ENCODE peak calls at places on chromosomes 2 and 18, in nine cellular contexts. One of them, this sample, is unnamed.

GRCh38 chr18:2411381-2411977 is 159.8 kb downstream of the METTL4 start:
- DNase-seq in GM06990: no peak
- DNase-seq in right cardiac atrium: no peak
- DNase-seq in sciatic nerve: no peak
- DNase-seq in IMR-90: peak
- DNase-seq in iPS-NIHi11: no peak
- DNase-seq in astrocyte of the hippocampus: peak
- DNase-seq in PC-3: peak
- DNase-seq in fibroblast of the aortic adventitia: peak
- DNase-seq in this sample: peak

GRCh38 chr2:48278590-48278989 is 251.4 kb upstream of the STON1 start:
- DNase-seq in iPS-NIHi11: peak
- DNase-seq in astrocyte of the hippocampus: no peak
- DNase-seq in right cardiac atrium: no peak
- DNase-seq in sciatic nerve: no peak
- DNase-seq in PC-3: no peak
- DNase-seq in GM06990: no peak
- DNase-seq in IMR-90: no peak
- DNase-seq in fibroblast of the aortic adventitia: peak
- DNase-seq in this sample: no peak

GRCh38 chr2:204492417-204492816 is 52.9 kb upstream of the PARD3B start:
- DNase-seq in astrocyte of the hippocampus: peak
- DNase-seq in right cardiac atrium: no peak
- DNase-seq in sciatic nerve: no peak
- DNase-seq in fibroblast of the aortic adventitia: no peak
- DNase-seq in IMR-90: no peak
- DNase-seq in GM06990: no peak
- DNase-seq in PC-3: no peak
- DNase-seq in iPS-NIHi11: no peak
- DNase-seq in this sample: no peak

GRCh38 chr2:75790121-75790520 is 79.4 kb upstream of the GCFC2 start:
- DNase-seq in astrocyte of the hippocampus: peak
- DNase-seq in sciatic nerve: no peak
- DNase-seq in PC-3: peak
- DNase-seq in GM06990: no peak
- DNase-seq in iPS-NIHi11: no peak
- DNase-seq in fibroblast of the aortic adventitia: no peak
- DNase-seq in right cardiac atrium: no peak
- DNase-seq in IMR-90: no peak
- DNase-seq in this sample: no peak

GRCh38 chr2:97267411-97268074 is 154.6 kb downstream of the ANKRD36 start:
- DNase-seq in sciatic nerve: peak
- DNase-seq in iPS-NIHi11: no peak
- DNase-seq in IMR-90: peak
- DNase-seq in GM06990: peak
- DNase-seq in fibroblast of the aortic adventitia: peak
- DNase-seq in right cardiac atrium: peak
- DNase-seq in astrocyte of the hippocampus: peak
- DNase-seq in PC-3: peak
- DNase-seq in this sample: no peak

GRCh38 chr2:36355157-36355889 is at the start of gene CRIM1:
- DNase-seq in fibroblast of the aortic adventitia: peak
- DNase-seq in astrocyte of the hippocampus: peak
- DNase-seq in PC-3: peak
- DNase-seq in sciatic nerve: peak
- DNase-seq in IMR-90: peak
- DNase-seq in right cardiac atrium: peak
- DNase-seq in iPS-NIHi11: peak
- DNase-seq in GM06990: peak
- DNase-seq in this sample: peak

GRCh38 chr2:172782506-172783090 is 47.0 kb downstream of the RAPGEF4 start:
- DNase-seq in astrocyte of the hippocampus: no peak
- DNase-seq in sciatic nerve: no peak
- DNase-seq in iPS-NIHi11: no peak
- DNase-seq in GM06990: no peak
- DNase-seq in PC-3: peak
- DNase-seq in right cardiac atrium: no peak
- DNase-seq in fibroblast of the aortic adventitia: no peak
- DNase-seq in IMR-90: peak
- DNase-seq in this sample: peak

GRCh38 chr18:59414254-59414653 is 55.2 kb upstream of the LMAN1 start:
- DNase-seq in fibroblast of the aortic adventitia: no peak
- DNase-seq in GM06990: no peak
- DNase-seq in PC-3: no peak
- DNase-seq in IMR-90: no peak
- DNase-seq in astrocyte of the hippocampus: no peak
- DNase-seq in iPS-NIHi11: no peak
- DNase-seq in right cardiac atrium: no peak
- DNase-seq in sciatic nerve: no peak
- DNase-seq in this sample: no peak

GRCh38 chr2:158079672-158080071 is 22.0 kb upstream of the UPP2 start:
- DNase-seq in GM06990: no peak
- DNase-seq in right cardiac atrium: no peak
- DNase-seq in fibroblast of the aortic adventitia: peak
- DNase-seq in IMR-90: peak
- DNase-seq in sciatic nerve: no peak
- DNase-seq in PC-3: peak
- DNase-seq in astrocyte of the hippocampus: peak
- DNase-seq in iPS-NIHi11: no peak
- DNase-seq in this sample: peak

GRCh38 chr2:143674055-143674454 is 544.8 kb downstream of the ARHGAP15 start:
- DNase-seq in iPS-NIHi11: no peak
- DNase-seq in IMR-90: no peak
- DNase-seq in right cardiac atrium: no peak
- DNase-seq in sciatic nerve: no peak
- DNase-seq in GM06990: no peak
- DNase-seq in PC-3: peak
- DNase-seq in fibroblast of the aortic adventitia: no peak
- DNase-seq in astrocyte of the hippocampus: no peak
- DNase-seq in this sample: no peak

GRCh38 chr2:185291035-185291647 is 447.5 kb upstream of the FSIP2 start:
- DNase-seq in GM06990: no peak
- DNase-seq in astrocyte of the hippocampus: peak
- DNase-seq in right cardiac atrium: peak
- DNase-seq in sciatic nerve: no peak
- DNase-seq in PC-3: peak
- DNase-seq in fibroblast of the aortic adventitia: peak
- DNase-seq in iPS-NIHi11: peak
- DNase-seq in IMR-90: peak
- DNase-seq in this sample: peak

GRCh38 chr18:54069729-54070128 is 154.7 kb downstream of the MBD2 start:
- DNase-seq in IMR-90: no peak
- DNase-seq in astrocyte of the hippocampus: no peak
- DNase-seq in sciatic nerve: no peak
- DNase-seq in fibroblast of the aortic adventitia: no peak
- DNase-seq in right cardiac atrium: no peak
- DNase-seq in GM06990: no peak
- DNase-seq in PC-3: no peak
- DNase-seq in iPS-NIHi11: peak
- DNase-seq in this sample: no peak

GRCh38 chr2:223860809-223861738 is 23.7 kb upstream of the AP1S3 start:
- DNase-seq in PC-3: peak
- DNase-seq in astrocyte of the hippocampus: peak
- DNase-seq in fibroblast of the aortic adventitia: peak
- DNase-seq in GM06990: no peak
- DNase-seq in right cardiac atrium: no peak
- DNase-seq in sciatic nerve: no peak
- DNase-seq in iPS-NIHi11: no peak
- DNase-seq in IMR-90: peak
- DNase-seq in this sample: peak

GRCh38 chr18:70110678-70111077 is 94.8 kb downstream of the RTTN start:
- DNase-seq in PC-3: no peak
- DNase-seq in astrocyte of the hippocampus: no peak
- DNase-seq in IMR-90: no peak
- DNase-seq in sciatic nerve: no peak
- DNase-seq in iPS-NIHi11: no peak
- DNase-seq in fibroblast of the aortic adventitia: no peak
- DNase-seq in GM06990: no peak
- DNase-seq in right cardiac atrium: no peak
- DNase-seq in this sample: no peak

GRCh38 chr18:23684515-23685197 is 4.6 kb upstream of the LAMA3 start:
- DNase-seq in right cardiac atrium: no peak
- DNase-seq in GM06990: no peak
- DNase-seq in astrocyte of the hippocampus: no peak
- DNase-seq in PC-3: peak
- DNase-seq in IMR-90: no peak
- DNase-seq in iPS-NIHi11: no peak
- DNase-seq in sciatic nerve: no peak
- DNase-seq in fibroblast of the aortic adventitia: peak
- DNase-seq in this sample: peak

GRCh38 chr18:29012364-29012763 is 835.4 kb upstream of the CDH2 start:
- DNase-seq in sciatic nerve: no peak
- DNase-seq in PC-3: no peak
- DNase-seq in iPS-NIHi11: no peak
- DNase-seq in right cardiac atrium: no peak
- DNase-seq in astrocyte of the hippocampus: no peak
- DNase-seq in fibroblast of the aortic adventitia: no peak
- DNase-seq in GM06990: no peak
- DNase-seq in IMR-90: no peak
- DNase-seq in this sample: no peak

GRCh38 chr18:63180333-63180732 is 139.2 kb downstream of the BCL2 start:
- DNase-seq in iPS-NIHi11: no peak
- DNase-seq in GM06990: no peak
- DNase-seq in astrocyte of the hippocampus: peak
- DNase-seq in PC-3: no peak
- DNase-seq in fibroblast of the aortic adventitia: no peak
- DNase-seq in IMR-90: no peak
- DNase-seq in right cardiac atrium: no peak
- DNase-seq in sciatic nerve: no peak
- DNase-seq in this sample: no peak

GRCh38 chr2:176110975-176111663 is 4.0 kb downstream of the HOXD11 start:
- DNase-seq in GM06990: no peak
- DNase-seq in sciatic nerve: no peak
- DNase-seq in right cardiac atrium: no peak
- DNase-seq in iPS-NIHi11: peak
- DNase-seq in astrocyte of the hippocampus: peak
- DNase-seq in PC-3: peak
- DNase-seq in IMR-90: peak
- DNase-seq in fibroblast of the aortic adventitia: peak
- DNase-seq in this sample: peak

GRCh38 chr2:3208591-3208990 is 169.0 kb downstream of the EIPR1 start:
- DNase-seq in astrocyte of the hippocampus: no peak
- DNase-seq in PC-3: no peak
- DNase-seq in sciatic nerve: no peak
- DNase-seq in right cardiac atrium: no peak
- DNase-seq in GM06990: no peak
- DNase-seq in IMR-90: no peak
- DNase-seq in iPS-NIHi11: no peak
- DNase-seq in fibroblast of the aortic adventitia: no peak
- DNase-seq in this sample: no peak

GRCh38 chr2:158741631-158742030 is 53.5 kb upstream of the DAPL1 start:
- DNase-seq in fibroblast of the aortic adventitia: no peak
- DNase-seq in GM06990: no peak
- DNase-seq in PC-3: no peak
- DNase-seq in astrocyte of the hippocampus: no peak
- DNase-seq in iPS-NIHi11: no peak
- DNase-seq in right cardiac atrium: peak
- DNase-seq in IMR-90: no peak
- DNase-seq in sciatic nerve: no peak
- DNase-seq in this sample: no peak

GRCh38 chr2:222959358-222959757 is 92.6 kb upstream of the KCNE4 start:
- DNase-seq in GM06990: no peak
- DNase-seq in iPS-NIHi11: peak
- DNase-seq in sciatic nerve: no peak
- DNase-seq in PC-3: peak
- DNase-seq in fibroblast of the aortic adventitia: peak
- DNase-seq in right cardiac atrium: no peak
- DNase-seq in astrocyte of the hippocampus: peak
- DNase-seq in IMR-90: peak
- DNase-seq in this sample: peak

GRCh38 chr2:20187331-20187730 is 37.6 kb downstream of the SDC1 start:
- DNase-seq in IMR-90: no peak
- DNase-seq in fibroblast of the aortic adventitia: no peak
- DNase-seq in right cardiac atrium: no peak
- DNase-seq in sciatic nerve: no peak
- DNase-seq in PC-3: no peak
- DNase-seq in GM06990: no peak
- DNase-seq in iPS-NIHi11: no peak
- DNase-seq in astrocyte of the hippocampus: no peak
- DNase-seq in this sample: no peak

GRCh38 chr18:63823516-63824219 is 48.5 kb downstream of the SERPINB7 start:
- DNase-seq in astrocyte of the hippocampus: no peak
- DNase-seq in PC-3: peak
- DNase-seq in fibroblast of the aortic adventitia: peak
- DNase-seq in iPS-NIHi11: peak
- DNase-seq in right cardiac atrium: peak
- DNase-seq in sciatic nerve: peak
- DNase-seq in IMR-90: peak
- DNase-seq in GM06990: no peak
- DNase-seq in this sample: peak

GRCh38 chr18:24534737-24535136 is 74.3 kb downstream of the HRH4 start:
- DNase-seq in astrocyte of the hippocampus: no peak
- DNase-seq in fibroblast of the aortic adventitia: no peak
- DNase-seq in iPS-NIHi11: no peak
- DNase-seq in GM06990: no peak
- DNase-seq in right cardiac atrium: no peak
- DNase-seq in IMR-90: no peak
- DNase-seq in PC-3: no peak
- DNase-seq in sciatic nerve: no peak
- DNase-seq in this sample: no peak

GRCh38 chr2:128371648-128372345 is 53.1 kb upstream of the HS6ST1 start:
- DNase-seq in GM06990: no peak
- DNase-seq in astrocyte of the hippocampus: no peak
- DNase-seq in IMR-90: no peak
- DNase-seq in fibroblast of the aortic adventitia: no peak
- DNase-seq in iPS-NIHi11: no peak
- DNase-seq in right cardiac atrium: no peak
- DNase-seq in sciatic nerve: peak
- DNase-seq in PC-3: no peak
- DNase-seq in this sample: no peak

GRCh38 chr2:120760446-120761135 is 24.9 kb downstream of the GLI2 start:
- DNase-seq in fibroblast of the aortic adventitia: no peak
- DNase-seq in PC-3: no peak
- DNase-seq in iPS-NIHi11: no peak
- DNase-seq in sciatic nerve: peak
- DNase-seq in right cardiac atrium: peak
- DNase-seq in IMR-90: peak
- DNase-seq in astrocyte of the hippocampus: no peak
- DNase-seq in GM06990: no peak
- DNase-seq in this sample: no peak